ENCODE peak calls at places on chromosomes 12 and 14, in four cellular contexts. B is A549, N is GM12878, F is K562. V is an unnamed sample.

GRCh38 chr12:66627988-66628317 is 50.9 kb downstream of the GRIP1 start:
- DNase-seq in F (no peak), B (no peak), N (no peak), V (no peak)

GRCh38 chr12:31002999-31003398 is 70.7 kb upstream of the DDX11 start:
- DNase-seq in N (peak), B (no peak), F (no peak), V (no peak)

GRCh38 chr12:122880668-122881067 is 15.3 kb downstream of the VPS37B start:
- DNase-seq in F (no peak), B (peak), N (no peak), V (peak)

GRCh38 chr12:22458301-22458917 is 85.9 kb downstream of the C2CD5 start:
- DNase-seq in B (no peak), F (no peak), N (no peak), V (no peak)

GRCh38 chr14:74816124-74816523 is 53.0 kb downstream of the YLPM1 start:
- DNase-seq in F (no peak), N (no peak), B (no peak), V (no peak)

GRCh38 chr14:74867673-74868072 is 8.3 kb downstream of the PROX2 start:
- DNase-seq in F (no peak), B (no peak), N (no peak), V (no peak)

GRCh38 chr12:2498961-2499500 is 295.7 kb upstream of the FKBP4 start:
- DNase-seq in F (no peak), B (no peak), N (no peak), V (no peak)

GRCh38 chr12:82880442-82880901 is 193.8 kb downstream of the TMTC2 start:
- DNase-seq in N (no peak), F (no peak), B (no peak), V (no peak)

GRCh38 chr12:49465132-49465531 is 73.7 kb upstream of the KCNH3 start:
- DNase-seq in F (no peak), N (no peak), B (no peak), V (no peak)

GRCh38 chr12:98592825-98593322 is 612 bp upstream of the SLC25A3 start:
- DNase-seq in N (no peak), F (peak), B (no peak), V (peak)

GRCh38 chr12:30880061-30880460 is 46.5 kb upstream of the TSPAN11 start:
- DNase-seq in B (no peak), N (no peak), F (no peak), V (no peak)

GRCh38 chr12:71787574-71787973 is 32.9 kb downstream of the RAB21 start:
- DNase-seq in N (no peak), B (no peak), F (peak), V (peak)

GRCh38 chr12:56720696-56721615 is 4.1 kb downstream of the NACA start:
- DNase-seq in F (peak), B (no peak), N (no peak), V (peak)

GRCh38 chr14:73307261-73307660 is 70.0 kb downstream of the PAPLN start:
- DNase-seq in N (no peak), F (no peak), B (no peak), V (no peak)

GRCh38 chr14:70955543-70956480 is 48.6 kb downstream of the PCNX1 start:
- DNase-seq in N (no peak), B (no peak), F (no peak), V (peak)

GRCh38 chr12:121803861-121804416 is at the start of gene SETD1B:
- DNase-seq in B (no peak), N (no peak), F (peak), V (peak)

GRCh38 chr12:112112423-112113132 is 4.0 kb upstream of the NAA25 start:
- DNase-seq in N (no peak), F (no peak), B (peak), V (no peak)

GRCh38 chr12:104751594-104751993 is 206.5 kb downstream of the SLC41A2 start:
- DNase-seq in F (no peak), N (no peak), B (no peak), V (no peak)

GRCh38 chr12:47770086-47770726 is 2.8 kb upstream of the SLC48A1 start:
- DNase-seq in F (no peak), N (no peak), B (no peak), V (peak)

GRCh38 chr12:112676526-112676925 is 115.0 kb upstream of the RPH3A start:
- DNase-seq in N (no peak), B (no peak), F (no peak), V (no peak)

GRCh38 chr14:50924236-50924635 is 20.0 kb downstream of the PYGL start:
- DNase-seq in B (no peak), F (no peak), N (no peak), V (no peak)

GRCh38 chr12:46470039-46470627 is 97.6 kb upstream of the SLC38A2 start:
- DNase-seq in N (no peak), F (no peak), B (no peak), V (no peak)

GRCh38 chr14:90168425-90169105 is 87.8 kb upstream of the PSMC1 start:
- DNase-seq in N (no peak), F (no peak), B (no peak), V (no peak)

GRCh38 chr12:40474630-40475029 is 217.6 kb upstream of the CNTN1 start:
- DNase-seq in B (no peak), N (no peak), F (no peak), V (no peak)

GRCh38 chr12:15526033-15526432 is 203.7 kb downstream of the PTPRO start:
- DNase-seq in B (no peak), N (peak), F (no peak), V (peak)

GRCh38 chr12:124453419-124454351 is 113.7 kb downstream of the NCOR2 start:
- DNase-seq in B (peak), N (peak), F (no peak), V (peak)

GRCh38 chr12:131799828-131800593 is 28.2 kb upstream of the MMP17 start:
- DNase-seq in B (no peak), F (no peak), N (no peak), V (no peak)

GRCh38 chr12:92164712-92165111 is 19.1 kb upstream of the BTG1 start:
- DNase-seq in B (no peak), N (no peak), F (no peak), V (no peak)

GRCh38 chr14:24436355-24437019 is 6.1 kb downstream of the SDR39U1 start:
- DNase-seq in N (no peak), F (peak), B (peak), V (peak)

GRCh38 chr14:49692895-49693737 is at the start of gene KLHDC1:
- DNase-seq in F (peak), B (peak), N (no peak), V (peak)

GRCh38 chr12:18700254-18700653 is 37.6 kb downstream of the PLCZ1 start:
- DNase-seq in N (no peak), B (no peak), F (no peak), V (no peak)

GRCh38 chr14:23172572-23172971 is 10.9 kb downstream of the SLC7A8 start:
- DNase-seq in F (no peak), N (no peak), B (no peak), V (no peak)

GRCh38 chr12:100993916-100994315 is 199.3 kb downstream of the ANO4 start:
- DNase-seq in B (no peak), N (no peak), F (no peak), V (no peak)

GRCh38 chr12:100992194-100992593 is 197.6 kb downstream of the ANO4 start:
- DNase-seq in F (no peak), B (no peak), N (no peak), V (no peak)

GRCh38 chr12:100991059-100991562 is 196.5 kb downstream of the ANO4 start:
- DNase-seq in N (no peak), F (no peak), B (no peak), V (no peak)

GRCh38 chr12:100995771-100996170 is 201.2 kb downstream of the ANO4 start:
- DNase-seq in F (no peak), B (no peak), N (peak), V (peak)

GRCh38 chr12:100995201-100995600 is 200.6 kb downstream of the ANO4 start:
- DNase-seq in B (no peak), F (no peak), N (no peak), V (peak)
- TF ChIP-seq MAX in B (no peak), F (no peak), N (no peak), V (no peak)

DNA sequence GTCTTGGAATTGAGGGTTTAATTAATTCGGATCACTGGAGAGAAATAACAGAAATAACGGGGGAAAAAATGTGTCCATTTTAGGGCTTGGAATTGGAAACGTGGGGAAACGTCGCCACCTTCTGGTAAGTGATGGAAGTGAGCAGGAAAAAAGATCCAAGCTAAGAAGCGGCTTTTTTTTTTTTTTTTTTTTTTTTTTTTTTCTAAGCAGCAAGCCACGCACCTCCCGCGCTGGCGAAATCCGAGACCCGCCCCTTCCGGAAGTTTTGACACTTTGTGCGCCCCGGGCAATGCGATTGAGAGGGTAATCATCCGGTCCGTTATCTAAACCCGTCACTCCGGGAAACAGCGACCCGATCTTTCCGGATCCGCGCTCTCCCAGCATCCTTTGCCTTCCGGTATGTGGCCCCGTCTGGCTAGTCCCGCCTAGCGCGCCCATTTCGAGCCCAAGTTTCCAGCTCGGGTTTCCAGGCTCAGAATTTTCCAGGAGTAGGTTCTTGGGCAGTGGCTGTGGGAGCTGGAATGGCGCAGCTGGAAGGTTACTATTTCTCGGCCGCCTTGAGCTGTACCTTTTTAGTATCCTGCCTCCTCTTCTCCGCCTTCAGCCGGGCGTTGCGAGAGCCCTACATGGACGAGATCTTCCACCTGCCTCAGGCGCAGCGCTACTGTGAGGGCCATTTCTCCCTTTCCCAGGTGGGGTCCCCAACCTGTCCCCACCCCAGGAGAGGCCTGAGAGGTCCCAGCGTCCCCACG is at the start of gene ALG10:
- DNase-seq in N (peak), B (peak), F (peak), V (peak)
- TF ChIP-seq POLR2A in N (peak), B (peak), F (peak), V (peak)

DNA sequence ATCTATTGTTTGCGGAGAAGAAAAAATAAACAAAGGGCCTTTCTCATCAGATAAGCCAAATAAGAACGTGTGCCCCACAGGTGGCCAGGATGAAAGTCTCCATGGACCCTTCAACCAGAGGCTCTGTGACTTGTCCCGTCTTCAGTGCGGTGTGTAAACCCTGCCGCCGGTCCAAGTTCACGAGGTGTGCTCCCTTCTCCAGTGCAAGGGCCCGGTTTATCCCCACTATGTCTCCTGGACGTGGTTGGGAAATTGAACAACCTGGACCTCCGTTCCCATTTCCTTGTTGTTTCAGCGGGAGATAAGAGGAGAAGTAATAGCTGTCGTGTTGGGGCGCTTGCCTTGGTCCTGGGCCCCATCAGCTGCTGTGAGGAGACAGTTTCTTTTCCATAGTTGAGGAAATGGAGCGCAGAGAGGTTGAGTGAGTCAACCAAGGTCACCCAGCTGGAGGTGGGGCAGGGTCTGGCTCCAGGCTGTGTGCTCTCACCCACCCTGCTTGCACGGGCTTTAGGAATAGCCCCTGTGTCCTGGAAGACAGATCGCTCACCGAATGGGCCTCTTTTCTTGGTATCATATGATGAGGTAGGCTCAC is 165.5 kb upstream of the RTL1 start:
- DNase-seq in F (no peak), B (no peak), N (no peak), V (no peak)
- TF ChIP-seq MYC in F (no peak), B (no peak), N (no peak), V (no peak)

GRCh38 chr12:74552201-74552600 is 14.6 kb downstream of the ATXN7L3B start:
- DNase-seq in B (no peak), N (no peak), F (peak), V (no peak)

DNA sequence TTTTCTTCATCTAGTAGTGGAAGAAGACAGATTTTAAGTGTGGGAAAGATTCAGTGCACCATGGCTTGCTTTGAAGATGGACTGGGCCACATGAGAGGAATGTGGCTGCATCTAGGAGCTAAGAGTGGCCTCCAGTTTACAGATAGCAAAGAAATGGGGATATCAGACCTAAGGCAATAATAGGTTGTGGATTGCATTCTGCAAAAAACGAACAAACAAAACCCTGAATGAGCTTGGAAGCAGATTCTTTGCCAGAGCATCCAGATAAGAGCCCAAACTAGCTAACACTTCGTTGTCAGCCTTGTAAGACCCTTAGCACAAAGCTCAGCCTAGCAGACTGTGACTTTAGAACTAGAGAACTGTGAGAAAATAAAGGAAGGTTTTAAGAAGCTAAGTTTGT is 9.6 kb downstream of the ATXN7L3B start:
- DNase-seq in B (no peak), F (no peak), N (no peak), V (no peak)
- TF ChIP-seq MAX in B (no peak), F (no peak), N (no peak), V (no peak)